ENCODE peak calls at places on chromosomes 6 and 20, in four cellular contexts. B is stimulated activated naive CD8-positive, alpha-beta T cell treated with anti-CD3 and anti-CD28 coated beads, Interleukin-15, Interleukin-2, amounts not matched to agents 100 U/mL and 50 U/mL, for 24 hours; N is hippocampal formation; K is activated CD4-positive, alpha-beta T cell treated with anti-CD3 and anti-CD28 coated beads for 48 hours. O is an unnamed sample.

GRCh38 chr6:38370653-38371311 is 268.9 kb downstream of the BTBD9 start:
- DNase-seq in B (no peak), N (no peak), K (no peak), O (no peak)

GRCh38 chr6:54291738-54292137 is 16.5 kb upstream of the TINAG start:
- DNase-seq in B (no peak), N (no peak), K (no peak), O (peak)

GRCh38 chr6:52725530-52726192 is 37.6 kb downstream of the GSTA2 start:
- DNase-seq in B (no peak), N (no peak), K (no peak), O (no peak)

GRCh38 chr6:1388081-1388926 is 1.1 kb upstream of the FOXF2 start:
- DNase-seq in B (no peak), N (no peak), K (no peak), O (peak)

GRCh38 chr6:111361648-111362047 is 121.4 kb downstream of the REV3L start:
- DNase-seq in B (no peak), N (peak), K (no peak), O (no peak)

GRCh38 chr20:483791-484644 is 21.7 kb upstream of the TBC1D20 start:
- DNase-seq in B (no peak), N (no peak), K (no peak), O (no peak)

GRCh38 chr20:47611785-47612184 is 110.1 kb downstream of the NCOA3 start:
- DNase-seq in B (no peak), N (no peak), K (no peak), O (no peak)

GRCh38 chr6:63764318-63764916 is 128.8 kb downstream of the PHF3 start:
- DNase-seq in B (no peak), N (no peak), K (no peak), O (no peak)

GRCh38 chr6:54801669-54802068 is 44.9 kb upstream of the FAM83B start:
- DNase-seq in B (no peak), N (no peak), K (no peak), O (no peak)

GRCh38 chr6:6537488-6537887 is 51.0 kb upstream of the LY86 start:
- DNase-seq in B (no peak), N (no peak), K (no peak), O (no peak)

GRCh38 chr6:132669690-132670291 is 10.8 kb upstream of the TAAR1 start:
- DNase-seq in B (no peak), N (no peak), K (no peak), O (peak)

GRCh38 chr6:13454286-13455221 is 32.8 kb downstream of the GFOD1 start:
- DNase-seq in B (peak), N (peak), K (peak), O (peak)

O was measured in GM13977.